ENCODE peak calls at places on chromosomes 2 and 18, in five cellular contexts. Z, M, Y, I and J are unnamed samples. For H3K79me1, the result is how much of the 10 kb centered on the place peaks cover.

GRCh38 chr2:218876562-218877219 is 4.0 kb upstream of the WNT10A start:
- DNase-seq in Y (peak), I (peak), M (peak), Z (no peak), J (peak)

GRCh38 chr2:229974271-229974670 is 52.0 kb downstream of the FBXO36 start:
- DNase-seq in M (no peak), I (peak), Z (no peak), Y (no peak), J (peak)

GRCh38 chr2:61117534-61117933 is 44.5 kb upstream of the C2orf74 start:
- DNase-seq in Y (no peak), M (no peak), I (no peak), Z (no peak), J (no peak)

GRCh38 chr18:7926526-7926925 is 359.4 kb downstream of the PTPRM start:
- DNase-seq in I (peak), M (peak), Y (no peak), Z (no peak), J (no peak)

GRCh38 chr2:159201321-159202063 is 85.0 kb downstream of the WDSUB1 start:
- DNase-seq in Y (no peak), M (no peak), I (no peak), Z (no peak), J (peak)

GRCh38 chr18:38250981-38251380 is 685.4 kb upstream of the CELF4 start:
- DNase-seq in M (no peak), Y (no peak), Z (no peak), I (no peak), J (peak)

GRCh38 chr2:100518801-100519200 is 44.0 kb upstream of the PDCL3 start:
- DNase-seq in Z (no peak), M (no peak), I (peak), Y (no peak), J (no peak)

GRCh38 chr2:136019304-136019703 is 33.9 kb upstream of the DARS1 start:
- DNase-seq in I (no peak), M (no peak), Y (no peak), Z (no peak), J (no peak)

GRCh38 chr2:204479557-204479956 is 65.7 kb upstream of the PARD3B start:
- DNase-seq in M (no peak), I (peak), Y (no peak), Z (no peak), J (peak)

GRCh38 chr2:236177967-236178909 is 10.1 kb upstream of the GBX2 start:
- DNase-seq in M (peak), I (peak), Z (no peak), Y (peak), J (peak)

GRCh38 chr18:50734886-50735285 is 84.9 kb downstream of the MRO start:
- DNase-seq in Y (no peak), I (no peak), M (no peak), Z (no peak), J (no peak)

GRCh38 chr2:242002944-242003343 is 133.4 kb downstream of the RTP5 start:
- DNase-seq in M (no peak), Z (no peak), I (no peak), Y (no peak), J (no peak)

GRCh38 chr2:86704482-86704971 is 15.6 kb upstream of the RMND5A start:
- DNase-seq in Z (no peak), M (no peak), Y (no peak), I (peak), J (peak)

GRCh38 chr2:20638646-20639430 is 12.1 kb downstream of the HS1BP3 start:
- DNase-seq in I (no peak), Z (no peak), Y (no peak), M (no peak), J (no peak)

GRCh38 chr2:36367497-36368353 is 12.1 kb downstream of the CRIM1 start:
- DNase-seq in Z (no peak), Y (no peak), M (no peak), I (peak), J (no peak)

GRCh38 chr2:160279813-160280465 is 79.9 kb upstream of the ITGB6 start:
- DNase-seq in Y (no peak), Z (no peak), M (no peak), I (no peak), J (no peak)

GRCh38 chr2:150598383-150598782 is 110.9 kb upstream of the RND3 start:
- DNase-seq in I (no peak), M (no peak), Z (no peak), Y (no peak), J (no peak)

GRCh38 chr2:130795431-130795830 is 40.1 kb downstream of the AMER3 start:
- DNase-seq in Z (no peak), I (no peak), M (no peak), Y (no peak), J (no peak)

GRCh38 chr2:43071629-43072550 is 154.5 kb downstream of the ZFP36L2 start:
- DNase-seq in Y (no peak), Z (no peak), I (no peak), M (no peak), J (peak)

GRCh38 chr18:55449412-55450140 is 138.4 kb downstream of the TCF4 start:
- DNase-seq in Y (no peak), I (no peak), M (no peak), Z (no peak), J (no peak)

GRCh38 chr2:228613133-228613532 is 431.6 kb upstream of the SPHKAP start:
- DNase-seq in M (no peak), I (no peak), Y (no peak), Z (no peak), J (peak)

GRCh38 chr2:60355849-60356261 is 197.6 kb downstream of the BCL11A start:
- DNase-seq in I (no peak), M (no peak), Y (no peak), Z (no peak), J (no peak)

GRCh38 chr2:147133273-147133901 is 711.4 kb upstream of the ACVR2A start:
- DNase-seq in M (no peak), Z (no peak), I (no peak), Y (no peak), J (no peak)

GRCh38 chr2:171515672-171516298 is 6.5 kb upstream of the CYBRD1 start:
- DNase-seq in Z (no peak), M (no peak), Y (no peak), I (peak), J (peak)

GRCh38 chr2:98518106-98518505 is 73.4 kb downstream of the INPP4A start:
- DNase-seq in Z (no peak), M (no peak), I (peak), Y (no peak), J (peak)

GRCh38 chr18:9666548-9666947 is 41.6 kb upstream of the RAB31 start:
- DNase-seq in Y (no peak), I (no peak), M (no peak), Z (no peak), J (no peak)

GRCh38 chr2:44297431-44297830 is 22.2 kb downstream of the SLC3A1 start:
- DNase-seq in I (no peak), M (no peak), Z (no peak), Y (no peak), J (no peak)

GRCh38 chr2:172285010-172285621 is 142.3 kb upstream of the ITGA6 start:
- DNase-seq in M (peak), Y (peak), I (peak), Z (no peak), J (peak)

GRCh38 chr2:127578411-127578810 is 42.9 kb downstream of the MYO7B start:
- DNase-seq in M (no peak), Y (no peak), Z (no peak), I (no peak), J (no peak)

GRCh38 chr2:70964596-70965386 is 13.6 kb upstream of the ANKRD53 start:
- DNase-seq in I (peak), M (peak), Z (no peak), Y (peak), J (peak)

GRCh38 chr2:70966681-70967080 is 11.7 kb upstream of the ANKRD53 start:
- DNase-seq in I (no peak), Y (no peak), Z (no peak), M (peak), J (no peak)

GRCh38 chr2:70964133-70964532 is 14.3 kb upstream of the ANKRD53 start:
- DNase-seq in I (no peak), M (no peak), Y (no peak), Z (no peak), J (no peak)

GRCh38 chr2:70967189-70967588 is 11.2 kb upstream of the ANKRD53 start:
- DNase-seq in M (no peak), Z (no peak), Y (no peak), I (no peak), J (no peak)

GRCh38 chr2:70965506-70965905 is 12.9 kb upstream of the ANKRD53 start:
- DNase-seq in I (no peak), M (peak), Z (no peak), Y (no peak), J (no peak)
- H2AFZ ChIP-seq in I (no peak), M (no peak), Z (no peak), Y (no peak), J (no peak)

GRCh38 chr18:56637897-56638231 is 528 bp downstream of the TXNL1 start:
- DNase-seq in Y (no peak), I (peak), M (no peak), Z (no peak), J (peak)
- H3K79me1 ChIP-seq in Y (under half), I (under half), M (under half), Z (under half), J (under half)

DNA sequence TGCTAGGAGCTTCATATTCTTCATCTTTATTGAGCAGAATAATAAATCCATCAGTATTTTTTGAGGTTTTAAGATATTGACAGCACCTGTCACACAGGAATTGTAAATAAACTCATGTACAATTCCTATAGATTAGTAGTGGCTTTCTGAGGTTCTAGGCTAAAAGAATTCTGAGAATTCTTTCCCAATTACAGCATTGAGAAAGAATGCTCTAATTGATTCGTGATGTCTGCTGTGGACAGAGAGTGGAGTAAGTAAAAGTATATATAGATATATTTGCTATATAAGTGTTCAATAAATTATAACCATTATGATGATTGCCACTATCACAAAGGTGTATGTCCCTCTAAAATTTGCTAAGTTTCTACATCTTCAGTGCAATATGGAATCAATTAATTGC is 186.5 kb upstream of the NRP2 start:
- DNase-seq in Y (no peak), Z (no peak), I (peak), M (no peak), J (peak)
- H2BK12ac ChIP-seq in Y (no peak), Z (no peak), I (no peak), M (no peak), J (no peak)

GRCh38 chr2:26366957-26367356 is 20.4 kb upstream of the ADGRF3 start:
- DNase-seq in Y (no peak), Z (no peak), I (no peak), M (no peak), J (no peak)
- H2AFZ ChIP-seq in Y (no peak), Z (no peak), I (no peak), M (no peak), J (no peak)